ENCODE peak calls at places on chromosomes 16 and 17, in five cellular contexts. E is iPS DF 19.7; I is mammary epithelial cell; L is activated T-helper 2 cell treated with anti-CD3 and anti-CD28 coated beads, Interferon-gamma antibody, Interleukin-2, Interleukin-4, amounts not matched to agents 10 μg/mL and 5 μg/mL and 100 μg/mL, durations not matched to agents 14 hours and 24 hours and 36 hours; U is H7. O is an unnamed sample.
A peak's percentile ranks its signal among the peaks of the same experiment; 100 is the strongest.

GRCh38 chr17:28188841-28189263 is 130.1 kb upstream of the TMEM97 start:
- DNase-seq in E (no peak), I (peak; percentile 64), L (no peak), U (no peak), O (no peak)

GRCh38 chr16:78984324-78984723 is 616.2 kb downstream of the MAF start:
- DNase-seq in E (no peak), I (no peak), L (no peak), U (no peak), O (no peak)

GRCh38 chr16:12158428-12158827 is 181.9 kb downstream of the SNX29 start:
- DNase-seq in E (no peak), I (peak; percentile 83), L (no peak), U (no peak), O (no peak)

GRCh38 chr16:85780281-85780680 is 19.1 kb downstream of the EMC8 start:
- DNase-seq in E (no peak), I (no peak), L (no peak), U (no peak), O (no peak)

GRCh38 chr16:88799569-88800276 is 3.9 kb upstream of the CDT1 start:
- DNase-seq in E (no peak), I (no peak), L (peak; percentile 58), U (no peak), O (no peak)

GRCh38 chr17:66701462-66701861 is 133.5 kb upstream of the CACNG5 start:
- DNase-seq in E (no peak), I (no peak), L (no peak), U (no peak), O (no peak)

GRCh38 chr17:45200701-45201100 is 21.0 kb upstream of the FMNL1 start:
- DNase-seq in E (no peak), I (no peak), L (no peak), U (no peak), O (no peak)

GRCh38 chr17:30104575-30105339 is 11.9 kb upstream of the NSRP1 start:
- DNase-seq in E (peak; percentile 63), I (peak; percentile 59), L (peak; percentile 52), U (peak; percentile 56), O (peak; percentile 69)

GRCh38 chr16:27232875-27233605 is 29.7 kb downstream of the KDM8 start:
- DNase-seq in E (no peak), I (no peak), L (no peak), U (peak; percentile 9), O (no peak)

GRCh38 chr16:2782583-2783351 is 4.6 kb downstream of the PRSS33 start:
- DNase-seq in E (no peak), I (no peak), L (no peak), U (peak; percentile 74), O (no peak)

GRCh38 chr17:40018211-40019121 is 3.2 kb downstream of the CSF3 start:
- DNase-seq in E (no peak), I (no peak), L (no peak), U (peak; percentile 95), O (no peak)

O was measured in NCI-H460.